ENCODE peak calls at places on chromosomes 16 and 17, in nine cellular contexts. R is A549, G is pancreas, B is left ventricle myocardium inferior, Z is ovary, S is HCT116, X is thyroid gland, Q is spleen, L is AG04450. K is an unnamed sample. For H3K9me3, the result is how much of the 10 kb centered on the place peaks cover.

GRCh38 chr17:55437165-55437605 is 15.6 kb upstream of the MMD start:
- DNase-seq in L (no peak), Z (no peak), R (no peak), X (peak), S (no peak), B (no peak), G (no peak), Q (no peak), K (no peak)

GRCh38 chr16:26344976-26345375 is 653.2 kb downstream of the HS3ST4 start:
- DNase-seq in Z (no peak), R (no peak), Q (no peak), B (no peak), L (no peak), G (no peak), X (no peak), S (no peak), K (no peak)

GRCh38 chr17:81142301-81143199 is 22.8 kb upstream of the PVALEF start:
- DNase-seq in R (peak), Q (peak), G (peak), L (peak), Z (peak), X (peak), S (peak), B (peak), K (no peak)

GRCh38 chr17:30346211-30346831 is 12.5 kb upstream of the TMIGD1 start:
- DNase-seq in L (no peak), Q (no peak), X (no peak), Z (no peak), B (no peak), R (no peak), S (no peak), G (no peak), K (no peak)

GRCh38 chr17:76641501-76641900 is 2.1 kb downstream of the ST6GALNAC1 start:
- DNase-seq in R (peak), Z (no peak), S (peak), X (no peak), B (no peak), Q (no peak), G (no peak), L (no peak), K (peak)

GRCh38 chr16:57141822-57142631 is 43.8 kb downstream of the PSME3IP1 start:
- DNase-seq in S (no peak), X (no peak), B (no peak), Q (no peak), L (no peak), Z (no peak), G (no peak), R (no peak), K (no peak)

GRCh38 chr17:50096092-50096491 is 941 bp downstream of the PDK2 start:
- DNase-seq in L (no peak), Q (no peak), X (peak), G (no peak), B (no peak), S (no peak), R (no peak), Z (no peak), K (peak)

GRCh38 chr17:22202702-22203101 is 510.4 kb downstream of the KCNJ18 start:
- DNase-seq in S (no peak), B (no peak), L (no peak), X (no peak), Q (peak), R (no peak), G (no peak), Z (no peak), K (no peak)

GRCh38 chr17:76453431-76453743 is 435 bp upstream of the UBE2O start:
- DNase-seq in Q (no peak), L (no peak), B (no peak), R (no peak), S (no peak), G (no peak), Z (no peak), X (no peak), K (no peak)

GRCh38 chr17:43722921-43723665 is 35.5 kb downstream of the SOST start:
- DNase-seq in X (no peak), Q (no peak), B (no peak), R (no peak), L (no peak), G (peak), S (no peak), Z (no peak), K (no peak)

DNA sequence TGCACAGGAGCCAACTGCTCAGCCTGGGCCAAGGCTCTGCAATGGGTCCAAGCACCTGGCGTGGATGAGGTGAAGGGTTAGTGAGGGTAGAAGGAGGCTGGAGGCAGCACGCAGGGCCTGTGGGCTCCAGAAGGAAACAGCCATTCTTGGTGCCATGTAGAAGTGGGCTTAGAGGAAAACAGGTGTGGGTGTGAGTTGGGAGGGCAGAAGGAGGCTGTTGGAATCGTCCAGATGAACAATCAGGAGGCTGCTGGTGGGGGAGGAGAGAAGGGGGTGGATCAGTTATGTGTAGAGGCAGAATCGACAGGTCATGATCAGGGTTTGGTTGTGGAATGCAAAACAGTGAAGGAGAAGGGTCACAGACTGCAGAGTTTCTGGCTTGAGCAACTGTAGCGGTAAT is 51.7 kb upstream of the ALDH3A2 start:
- DNase-seq in S (no peak), B (no peak), Q (no peak), L (no peak), G (no peak), X (no peak), R (no peak), Z (no peak), K (no peak)
- H3K9me3 ChIP-seq in S (under half), B (under half), Q (under half), L (under half), G (under half), X (under half), R (under half), Z (under half), K (under half)

GRCh38 chr16:3375680-3376079 is 20.0 kb downstream of the OR2C1 start:
- DNase-seq in Q (no peak), Z (no peak), G (no peak), B (no peak), S (no peak), R (no peak), L (no peak), X (no peak), K (no peak)
- H3K9me3 ChIP-seq in Q (under half), Z (under half), G (under half), B (under half), S (under half), R (half or more), L (under half), X (under half), K (half or more)

GRCh38 chr17:65388911-65389310 is 172.5 kb downstream of the AXIN2 start:
- DNase-seq in Q (no peak), G (no peak), S (no peak), L (no peak), X (no peak), R (no peak), B (no peak), Z (no peak), K (no peak)

GRCh38 chr17:65389956-65390355 is 171.5 kb downstream of the AXIN2 start:
- DNase-seq in B (no peak), Z (no peak), S (peak), Q (no peak), L (no peak), R (no peak), G (no peak), X (no peak), K (no peak)

GRCh38 chr17:65385726-65386125 is 175.7 kb downstream of the AXIN2 start:
- DNase-seq in B (no peak), X (no peak), Q (no peak), R (no peak), L (no peak), G (no peak), S (no peak), Z (no peak), K (no peak)

GRCh38 chr17:65387322-65387721 is 174.1 kb downstream of the AXIN2 start:
- DNase-seq in Z (no peak), L (no peak), S (no peak), G (no peak), X (no peak), B (no peak), R (no peak), Q (no peak), K (no peak)

GRCh38 chr17:65389426-65389825 is 172.0 kb downstream of the AXIN2 start:
- DNase-seq in S (no peak), Q (no peak), R (no peak), L (no peak), Z (no peak), G (no peak), B (no peak), X (no peak), K (no peak)
- H3K9me3 ChIP-seq in S (under half), Q (under half), R (under half), L (under half), Z (under half), G (under half), B (under half), X (under half), K (under half)

DNA sequence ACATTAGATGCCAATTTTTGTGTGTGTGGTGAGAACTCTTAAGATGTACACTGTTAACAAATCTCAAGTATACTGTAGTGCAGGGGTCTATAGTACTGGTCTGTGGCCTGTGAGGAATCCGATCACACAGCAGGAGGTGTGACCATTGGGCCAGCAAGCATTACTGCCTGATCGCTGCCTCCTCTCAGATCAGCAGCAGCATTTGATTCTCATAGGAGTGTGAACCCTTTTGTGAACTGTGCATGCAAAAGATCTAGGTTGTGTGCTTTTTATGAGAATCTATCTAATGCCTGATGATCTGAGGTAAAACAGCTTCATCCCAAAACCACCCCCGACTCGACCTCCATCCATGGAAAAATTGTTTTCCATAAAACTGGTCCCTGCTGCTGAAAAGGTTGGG is 12.6 kb downstream of the ZNF267 start:
- DNase-seq in X (no peak), L (no peak), Z (no peak), B (no peak), R (no peak), Q (no peak), G (no peak), S (no peak), K (no peak)
- H3K9me3 ChIP-seq in X (under half), L (under half), Z (under half), B (under half), R (half or more), Q (under half), G (under half), S (under half), K (under half)

GRCh38 chr17:82946081-82946480 is 106.3 kb upstream of the ZNF750 start:
- DNase-seq in L (no peak), X (no peak), R (no peak), Q (no peak), Z (no peak), S (no peak), B (no peak), G (no peak), K (no peak)
- H3K9me3 ChIP-seq in L (half or more), X (under half), R (half or more), Q (under half), Z (under half), S (under half), B (under half), G (under half), K (under half)

DNA sequence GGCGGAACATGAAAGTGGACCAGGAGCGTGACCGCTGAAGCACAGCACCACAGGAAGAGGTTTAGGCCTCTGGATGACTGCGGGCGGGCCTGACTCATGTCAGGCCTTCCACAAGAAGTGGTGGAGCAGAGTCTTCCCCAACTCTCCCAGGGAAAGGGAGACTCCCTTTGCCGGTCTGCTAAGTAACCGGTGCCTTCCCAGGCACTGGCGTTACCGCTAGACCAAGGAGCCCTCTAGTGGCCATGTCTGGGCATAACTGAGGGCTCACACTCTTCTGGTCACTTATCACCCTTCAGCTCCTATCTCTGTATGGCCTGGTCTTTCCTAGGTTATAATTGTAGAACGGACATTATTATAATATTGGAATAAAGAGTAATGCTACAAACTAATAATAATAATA is 1931.9 kb downstream of the TP53TG3F start:
- DNase-seq in X (no peak), G (peak), S (peak), Q (no peak), B (peak), Z (no peak), L (no peak), R (peak), K (no peak)
- H3K9me3 ChIP-seq in X (under half), G (under half), S (under half), Q (under half), B (under half), Z (under half), L (under half), R (under half), K (half or more)